ENCODE peak calls at places on chromosomes 3 and 15, in five cellular contexts. A, T, B, Y and E are unnamed samples.

GRCh38 chr3:146222204-146223046 is 28.5 kb downstream of the PLSCR4 start:
- DNase-seq in A (peak; percentile 6), T (no peak), B (no peak), Y (no peak), E (no peak)

GRCh38 chr3:4821331-4821730 is 157.9 kb upstream of the BHLHE40 start:
- DNase-seq in A (no peak), T (no peak), B (no peak), Y (no peak), E (no peak)

GRCh38 chr15:40048155-40048792 is 9.3 kb upstream of the SRP14 start:
- DNase-seq in A (no peak), T (no peak), B (no peak), Y (no peak), E (peak; percentile 19)

GRCh38 chr3:54374214-54374855 is 252.0 kb downstream of the CACNA2D3 start:
- DNase-seq in A (no peak), T (no peak), B (no peak), Y (peak; percentile 31), E (no peak)

GRCh38 chr15:82874961-82875360 is 65.5 kb downstream of the WHAMM start:
- DNase-seq in A (no peak), T (no peak), B (no peak), Y (no peak), E (no peak)

GRCh38 chr3:114351123-114351821 is 57.4 kb downstream of the TIGIT start:
- DNase-seq in A (no peak), T (peak; percentile 73), B (no peak), Y (no peak), E (no peak)

GRCh38 chr15:22786868-22787698 is 639 bp downstream of the NIPA1 start:
- DNase-seq in A (peak; percentile 31), T (peak; percentile 77), B (peak; percentile 16), Y (peak; percentile 34), E (no peak)

GRCh38 chr3:123039178-123039577 is 11.6 kb upstream of the SEMA5B start:
- DNase-seq in A (no peak), T (no peak), B (no peak), Y (no peak), E (no peak)

GRCh38 chr3:192847918-192848317 is 69.7 kb downstream of the MB21D2 start:
- DNase-seq in A (no peak), T (no peak), B (no peak), Y (no peak), E (no peak)

GRCh38 chr3:197372076-197372661 is 73.8 kb upstream of the DLG1 start:
- DNase-seq in A (peak; percentile 92), T (no peak), B (no peak), Y (no peak), E (no peak)

GRCh38 chr15:81323559-81323943 is 390 bp downstream of the STARD5 start:
- DNase-seq in A (no peak), T (no peak), B (no peak), Y (no peak), E (no peak)

GRCh38 chr3:48990636-48991421 is 788 bp downstream of the P4HTM start:
- DNase-seq in A (peak; percentile 18), T (no peak), B (no peak), Y (peak; percentile 41), E (no peak)

GRCh38 chr15:68230157-68231100 is 901 bp upstream of the CLN6 start:
- DNase-seq in A (no peak), T (no peak), B (no peak), Y (peak; percentile 46), E (no peak)

GRCh38 chr3:187951452-187952190 is 202.3 kb upstream of the LPP start:
- DNase-seq in A (no peak), T (no peak), B (no peak), Y (no peak), E (no peak)

GRCh38 chr3:187955076-187955952 is 198.6 kb upstream of the LPP start:
- DNase-seq in A (peak; percentile 53), T (no peak), B (no peak), Y (no peak), E (no peak)

GRCh38 chr3:187957209-187957981 is 196.6 kb upstream of the LPP start:
- DNase-seq in A (no peak), T (no peak), B (no peak), Y (no peak), E (no peak)

GRCh38 chr3:187952849-187953248 is 201.1 kb upstream of the LPP start:
- DNase-seq in A (peak; percentile 30), T (no peak), B (no peak), Y (no peak), E (no peak)

DNA sequence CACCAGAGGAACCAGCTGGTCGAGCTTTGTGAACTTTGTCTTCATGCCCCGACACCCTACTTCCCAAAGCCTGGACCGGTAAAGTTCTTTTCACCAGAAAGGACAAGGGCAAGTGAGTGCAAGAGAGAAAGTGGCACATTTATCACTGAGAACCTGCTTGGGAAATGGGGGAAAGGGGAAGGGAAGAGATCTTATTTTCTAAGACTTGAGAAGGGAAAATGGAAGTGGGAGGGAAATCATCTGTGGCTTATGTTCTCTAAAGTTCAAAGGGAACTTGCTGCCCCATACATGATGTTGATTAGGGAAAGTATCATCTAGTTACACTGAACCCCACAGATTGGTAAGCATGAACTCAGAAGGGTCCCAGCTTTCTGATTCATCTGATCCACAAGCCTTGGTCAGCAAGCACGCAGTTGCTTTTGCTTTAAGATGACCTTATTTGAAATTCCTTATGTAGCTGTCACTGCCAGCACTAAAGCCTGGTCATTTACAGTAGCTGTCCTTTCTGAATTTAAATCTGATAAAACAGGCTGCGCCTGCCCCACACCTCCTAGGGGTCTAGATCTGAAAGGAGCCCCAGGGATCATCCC is 199.4 kb upstream of the LPP start:
- DNase-seq in A (no peak), T (no peak), B (no peak), Y (no peak), E (no peak)
- H3K4me1 ChIP-seq in A (peaks cover 71% of the 10 kb centered on the region), T (no peaks in the 10 kb centered on the region), B (peaks cover 23% of the 10 kb centered on the region), Y (no peaks in the 10 kb centered on the region), E (peaks cover 35% of the 10 kb centered on the region)

GRCh38 chr3:41846850-41847249 is 115.1 kb downstream of the ULK4 start:
- DNase-seq in A (no peak), T (no peak), B (no peak), Y (no peak), E (no peak)

GRCh38 chr3:41853495-41853894 is 108.4 kb downstream of the ULK4 start:
- DNase-seq in A (no peak), T (no peak), B (no peak), Y (no peak), E (no peak)

GRCh38 chr3:41847679-41848078 is 114.2 kb downstream of the ULK4 start:
- DNase-seq in A (no peak), T (no peak), B (no peak), Y (no peak), E (no peak)

GRCh38 chr3:41854956-41855355 is 106.9 kb downstream of the ULK4 start:
- DNase-seq in A (no peak), T (no peak), B (no peak), Y (no peak), E (no peak)

GRCh38 chr3:41848745-41849574 is 112.9 kb downstream of the ULK4 start:
- DNase-seq in A (no peak), T (no peak), B (no peak), Y (no peak), E (no peak)
- H3K4me1 ChIP-seq in A (no peaks in the 10 kb centered on the region), T (peaks cover 3% of the 10 kb centered on the region), B (no peaks in the 10 kb centered on the region), Y (no peaks in the 10 kb centered on the region), E (no peaks in the 10 kb centered on the region)

GRCh38 chr3:172152294-172152649 is 112.9 kb downstream of the FNDC3B start:
- DNase-seq in A (no peak), T (no peak), B (no peak), Y (no peak), E (no peak)

GRCh38 chr3:172150896-172151295 is 111.5 kb downstream of the FNDC3B start:
- DNase-seq in A (no peak), T (no peak), B (no peak), Y (no peak), E (no peak)

GRCh38 chr3:172150268-172150667 is 110.9 kb downstream of the FNDC3B start:
- DNase-seq in A (no peak), T (no peak), B (no peak), Y (no peak), E (no peak)

GRCh38 chr3:172152869-172153268 is 113.5 kb downstream of the FNDC3B start:
- DNase-seq in A (peak; percentile 31), T (peak; percentile 85), B (peak; percentile 38), Y (no peak), E (no peak)

DNA sequence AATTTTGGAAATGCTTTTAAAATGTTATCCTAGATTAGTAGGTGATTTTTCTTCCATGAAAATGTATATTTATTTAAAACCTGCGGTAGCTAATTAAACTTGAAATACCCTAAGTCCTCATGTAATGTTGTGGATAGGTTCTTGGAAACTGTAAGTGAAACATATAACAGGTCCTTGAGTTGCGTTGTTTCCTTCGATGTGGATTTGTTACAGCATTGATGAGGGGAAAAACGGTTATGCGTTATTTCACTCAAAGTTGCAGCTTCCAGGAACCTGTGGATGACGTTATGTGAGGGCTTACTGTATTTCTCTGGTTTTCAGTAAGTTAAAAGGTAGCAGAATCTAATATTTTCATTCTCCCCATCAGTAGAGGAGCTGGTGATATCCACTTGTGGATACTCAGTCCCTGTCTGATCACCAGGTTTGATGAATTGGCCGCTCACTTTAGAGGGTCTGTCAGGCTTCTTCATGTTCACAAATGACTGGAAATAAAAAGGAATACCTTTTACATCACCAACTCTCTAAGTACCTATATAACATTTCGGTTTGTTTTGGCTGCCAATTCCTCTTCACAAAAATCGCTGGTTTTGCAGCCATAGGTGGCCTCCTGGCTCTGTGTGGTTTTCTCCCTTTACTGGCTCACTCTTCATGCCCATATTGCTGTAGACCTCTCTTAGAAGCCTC is 112.4 kb downstream of the FNDC3B start:
- DNase-seq in A (no peak), T (no peak), B (no peak), Y (no peak), E (no peak)
- H3K4me1 ChIP-seq in A (peaks cover 97% of the 10 kb centered on the region), T (peaks cover 16% of the 10 kb centered on the region), B (peaks cover 72% of the 10 kb centered on the region), Y (peaks cover 23% of the 10 kb centered on the region), E (peaks cover 11% of the 10 kb centered on the region)

DNA sequence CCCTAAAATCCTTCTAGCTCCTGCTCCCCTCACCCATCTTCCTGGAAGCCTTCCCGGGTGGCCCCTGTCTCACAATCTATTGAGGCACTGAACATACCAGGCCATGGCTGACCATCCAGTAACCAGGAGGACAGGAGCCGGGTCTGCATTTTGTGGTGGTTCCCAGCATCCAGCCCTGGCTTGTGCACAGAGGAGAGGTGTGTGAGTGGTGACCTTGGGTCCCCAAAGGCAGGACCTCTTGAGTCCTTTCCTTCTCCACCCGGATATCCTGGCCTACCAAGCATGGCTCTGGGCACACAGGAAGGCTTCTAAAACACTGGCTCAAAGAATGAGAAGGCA is 7.8 kb downstream of the CSK start:
- DNase-seq in A (no peak), T (no peak), B (no peak), Y (no peak), E (no peak)
- H3K4me1 ChIP-seq in A (peaks cover 15% of the 10 kb centered on the region), T (peaks cover 5% of the 10 kb centered on the region), B (peaks cover 92% of the 10 kb centered on the region), Y (peaks cover 13% of the 10 kb centered on the region), E (peaks cover 99% of the 10 kb centered on the region)